ENCODE peak calls at places on chromosomes 13 and 19, in four cellular contexts. N, U, J and D are unnamed samples.

GRCh38 chr13:110113284-110113764 is 193.6 kb downstream of the COL4A1 start:
- DNase-seq in N (no peak), U (peak; percentile 87), J (no peak), D (no peak)

GRCh38 chr19:8484331-8484894 is 18.0 kb downstream of the PRAM1 start:
- DNase-seq in N (no peak), U (no peak), J (no peak), D (peak; percentile 46)

GRCh38 chr19:42273407-42274064 is 4.5 kb downstream of the CIC start:
- DNase-seq in N (no peak), U (no peak), J (no peak), D (no peak)

GRCh38 chr19:4693471-4694121 is 23.5 kb upstream of the MYDGF start:
- DNase-seq in N (no peak), U (no peak), J (no peak), D (no peak)

GRCh38 chr13:112457485-112457884 is 81.3 kb downstream of the SPACA7 start:
- DNase-seq in N (no peak), U (no peak), J (no peak), D (no peak)

GRCh38 chr19:40714519-40715299 is 2.0 kb downstream of the COQ8B start:
- DNase-seq in N (peak; percentile 98), U (peak; percentile 89), J (peak; percentile 82), D (peak; percentile 95)

GRCh38 chr13:39597828-39598227 is 5.2 kb downstream of the LHFPL6 start:
- DNase-seq in N (no peak), U (no peak), J (peak; percentile 27), D (no peak)

GRCh38 chr13:49560270-49561063 is 24.9 kb downstream of the RCBTB1 start:
- DNase-seq in N (peak; percentile 38), U (peak; percentile 53), J (no peak), D (no peak)

GRCh38 chr19:1118999-1119398 is 15.2 kb downstream of the GPX4 start:
- DNase-seq in N (no peak), U (no peak), J (no peak), D (no peak)

GRCh38 chr19:4089400-4089908 is 22.8 kb upstream of the ZBTB7A start:
- DNase-seq in N (no peak), U (no peak), J (no peak), D (no peak)

GRCh38 chr13:41802684-41803554 is 158.0 kb downstream of the VWA8 start:
- DNase-seq in N (no peak), U (peak; percentile 89), J (no peak), D (no peak)